ENCODE peak calls at places on chromosomes 5 and 9, in seven cellular contexts. One of them, this sample, is unnamed.

GRCh38 chr9:126692041-126692758 is 78.5 kb downstream of the LMX1B start:
- DNase-seq in RWPE2: no peak
- DNase-seq in GM19239: no peak
- DNase-seq in thoracic aorta: no peak
- DNase-seq in left cardiac atrium: peak
- DNase-seq in CD4-positive, CD25-positive, alpha-beta regulatory T cell: no peak
- DNase-seq in lung microvascular endothelial cell: no peak
- DNase-seq in this sample: no peak

GRCh38 chr9:129203556-129203909 is 25.5 kb upstream of the IER5L start:
- DNase-seq in RWPE2: no peak
- DNase-seq in GM19239: no peak
- DNase-seq in thoracic aorta: no peak
- DNase-seq in left cardiac atrium: no peak
- DNase-seq in CD4-positive, CD25-positive, alpha-beta regulatory T cell: no peak
- DNase-seq in lung microvascular endothelial cell: no peak
- DNase-seq in this sample: no peak

GRCh38 chr5:157542282-157542966 is 33.2 kb downstream of the ADAM19 start:
- DNase-seq in RWPE2: no peak
- DNase-seq in GM19239: no peak
- DNase-seq in thoracic aorta: no peak
- DNase-seq in left cardiac atrium: no peak
- DNase-seq in CD4-positive, CD25-positive, alpha-beta regulatory T cell: no peak
- DNase-seq in lung microvascular endothelial cell: no peak
- DNase-seq in this sample: no peak

GRCh38 chr5:139849501-139849900 is 53.9 kb downstream of the PSD2 start:
- DNase-seq in RWPE2: peak
- DNase-seq in GM19239: no peak
- DNase-seq in thoracic aorta: no peak
- DNase-seq in left cardiac atrium: peak
- DNase-seq in CD4-positive, CD25-positive, alpha-beta regulatory T cell: no peak
- DNase-seq in lung microvascular endothelial cell: no peak
- DNase-seq in this sample: no peak

GRCh38 chr5:6820851-6821479 is 107.7 kb downstream of the TENT4A start:
- DNase-seq in RWPE2: no peak
- DNase-seq in GM19239: peak
- DNase-seq in thoracic aorta: no peak
- DNase-seq in left cardiac atrium: no peak
- DNase-seq in CD4-positive, CD25-positive, alpha-beta regulatory T cell: no peak
- DNase-seq in lung microvascular endothelial cell: peak
- DNase-seq in this sample: no peak

GRCh38 chr5:59246470-59247250 is 646.9 kb downstream of the PDE4D start:
- DNase-seq in RWPE2: no peak
- DNase-seq in GM19239: no peak
- DNase-seq in thoracic aorta: no peak
- DNase-seq in left cardiac atrium: no peak
- DNase-seq in CD4-positive, CD25-positive, alpha-beta regulatory T cell: no peak
- DNase-seq in lung microvascular endothelial cell: no peak
- DNase-seq in this sample: no peak

GRCh38 chr9:135087489-135087791 is at the start of gene OLFM1:
- DNase-seq in RWPE2: no peak
- DNase-seq in GM19239: peak
- DNase-seq in thoracic aorta: no peak
- DNase-seq in left cardiac atrium: peak
- DNase-seq in CD4-positive, CD25-positive, alpha-beta regulatory T cell: no peak
- DNase-seq in lung microvascular endothelial cell: peak
- DNase-seq in this sample: peak

GRCh38 chr5:102481044-102481715 is 17.6 kb downstream of the SLCO6A1 start:
- DNase-seq in RWPE2: no peak
- DNase-seq in GM19239: no peak
- DNase-seq in thoracic aorta: no peak
- DNase-seq in left cardiac atrium: no peak
- DNase-seq in CD4-positive, CD25-positive, alpha-beta regulatory T cell: no peak
- DNase-seq in lung microvascular endothelial cell: no peak
- DNase-seq in this sample: no peak

GRCh38 chr9:100852088-100852487 is 176.4 kb upstream of the PLPPR1 start:
- DNase-seq in RWPE2: no peak
- DNase-seq in GM19239: no peak
- DNase-seq in thoracic aorta: no peak
- DNase-seq in left cardiac atrium: no peak
- DNase-seq in CD4-positive, CD25-positive, alpha-beta regulatory T cell: no peak
- DNase-seq in lung microvascular endothelial cell: no peak
- DNase-seq in this sample: no peak

GRCh38 chr5:36494756-36495637 is 111.4 kb upstream of the SLC1A3 start:
- DNase-seq in RWPE2: peak
- DNase-seq in GM19239: no peak
- DNase-seq in thoracic aorta: no peak
- DNase-seq in left cardiac atrium: no peak
- DNase-seq in CD4-positive, CD25-positive, alpha-beta regulatory T cell: no peak
- DNase-seq in lung microvascular endothelial cell: no peak
- DNase-seq in this sample: peak

GRCh38 chr5:151179489-151179840 is 21.9 kb upstream of the ANXA6 start:
- DNase-seq in RWPE2: no peak
- DNase-seq in GM19239: no peak
- DNase-seq in thoracic aorta: no peak
- DNase-seq in left cardiac atrium: no peak
- DNase-seq in CD4-positive, CD25-positive, alpha-beta regulatory T cell: no peak
- DNase-seq in lung microvascular endothelial cell: no peak
- DNase-seq in this sample: no peak

GRCh38 chr9:99472240-99472915 is 250.3 kb downstream of the SEC61B start:
- DNase-seq in RWPE2: no peak
- DNase-seq in GM19239: no peak
- DNase-seq in thoracic aorta: no peak
- DNase-seq in left cardiac atrium: no peak
- DNase-seq in CD4-positive, CD25-positive, alpha-beta regulatory T cell: no peak
- DNase-seq in lung microvascular endothelial cell: no peak
- DNase-seq in this sample: no peak

This sample was measured in substantia nigra.